ENCODE peak calls at places on chromosome 18, in four cellular contexts. One of them, this sample, is unnamed.

GRCh38 chr18:40066368-40066767 is 1888.7 kb upstream of the PIK3C3 start:
- DNase-seq in WTC11: no peak
- DNase-seq in NB4: no peak
- DNase-seq in B cell: no peak
- DNase-seq in this sample: no peak

GRCh38 chr18:58687871-58688308 is 16.6 kb downstream of the MALT1 start:
- DNase-seq in WTC11: no peak
- DNase-seq in B cell: no peak
- DNase-seq in NB4: no peak
- DNase-seq in this sample: peak

GRCh38 chr18:2534906-2535305 is 36.4 kb downstream of the METTL4 start:
- DNase-seq in NB4: no peak
- DNase-seq in WTC11: no peak
- DNase-seq in B cell: peak
- DNase-seq in this sample: no peak

GRCh38 chr18:77165489-77166415 is 33.2 kb upstream of the MBP start:
- DNase-seq in NB4: no peak
- DNase-seq in WTC11: no peak
- DNase-seq in B cell: no peak
- DNase-seq in this sample: no peak

GRCh38 chr18:398866-399637 is 101.4 kb downstream of the COLEC12 start:
- DNase-seq in WTC11: no peak
- DNase-seq in NB4: no peak
- DNase-seq in B cell: no peak
- DNase-seq in this sample: no peak

GRCh38 chr18:22410126-22410525 is 7.6 kb downstream of the CTAGE1 start:
- DNase-seq in B cell: no peak
- DNase-seq in WTC11: no peak
- DNase-seq in NB4: no peak
- DNase-seq in this sample: no peak

GRCh38 chr18:7221424-7222155 is 9.3 kb upstream of the LRRC30 start:
- DNase-seq in B cell: no peak
- DNase-seq in NB4: peak
- DNase-seq in WTC11: peak
- DNase-seq in this sample: no peak

GRCh38 chr18:4511166-4511565 is 56.1 kb upstream of the DLGAP1 start:
- DNase-seq in B cell: no peak
- DNase-seq in NB4: no peak
- DNase-seq in WTC11: no peak
- DNase-seq in this sample: no peak

GRCh38 chr18:43578636-43579203 is 301.4 kb upstream of the SYT4 start:
- DNase-seq in WTC11: no peak
- DNase-seq in B cell: no peak
- DNase-seq in NB4: no peak
- DNase-seq in this sample: no peak

GRCh38 chr18:8097942-8098341 is 511.3 kb upstream of the RAB12 start:
- DNase-seq in WTC11: no peak
- DNase-seq in B cell: no peak
- DNase-seq in NB4: no peak
- DNase-seq in this sample: no peak

GRCh38 chr18:71212222-71212621 is 923.4 kb downstream of the SOCS6 start:
- DNase-seq in B cell: no peak
- DNase-seq in WTC11: no peak
- DNase-seq in NB4: no peak
- DNase-seq in this sample: no peak

GRCh38 chr18:26547302-26548143 is 830 bp downstream of the KCTD1 start:
- DNase-seq in WTC11: peak
- DNase-seq in NB4: peak
- DNase-seq in B cell: peak
- DNase-seq in this sample: peak

GRCh38 chr18:56637897-56638231 is 528 bp downstream of the TXNL1 start:
- DNase-seq in WTC11: peak
- DNase-seq in NB4: peak
- DNase-seq in B cell: no peak
- DNase-seq in this sample: no peak

GRCh38 chr18:79857082-79857661 is 59.4 kb downstream of the KCNG2 start:
- DNase-seq in NB4: peak
- DNase-seq in WTC11: no peak
- DNase-seq in B cell: no peak
- DNase-seq in this sample: no peak

GRCh38 chr18:59957957-59958356 is 58.2 kb downstream of the PMAIP1 start:
- DNase-seq in WTC11: no peak
- DNase-seq in NB4: peak
- DNase-seq in B cell: peak
- DNase-seq in this sample: no peak

GRCh38 chr18:961644-962355 is 57.1 kb downstream of the ADCYAP1 start:
- DNase-seq in NB4: peak
- DNase-seq in WTC11: peak
- DNase-seq in B cell: no peak
- DNase-seq in this sample: peak

GRCh38 chr18:9575558-9575957 is 38.8 kb downstream of the PPP4R1 start:
- DNase-seq in WTC11: peak
- DNase-seq in NB4: peak
- DNase-seq in B cell: no peak
- DNase-seq in this sample: no peak

GRCh38 chr18:36381075-36381474 is 83.6 kb downstream of the FHOD3 start:
- DNase-seq in WTC11: no peak
- DNase-seq in B cell: no peak
- DNase-seq in NB4: no peak
- DNase-seq in this sample: no peak

GRCh38 chr18:42578781-42579180 is 536.7 kb downstream of the RIT2 start:
- DNase-seq in WTC11: no peak
- DNase-seq in NB4: no peak
- DNase-seq in B cell: no peak
- DNase-seq in this sample: no peak

GRCh38 chr18:74652392-74652988 is 54.8 kb downstream of the ZNF407 start:
- DNase-seq in WTC11: no peak
- DNase-seq in B cell: no peak
- DNase-seq in NB4: peak
- DNase-seq in this sample: peak

GRCh38 chr18:10499230-10499629 is 26.6 kb upstream of the NAPG start:
- DNase-seq in WTC11: no peak
- DNase-seq in B cell: no peak
- DNase-seq in NB4: peak
- DNase-seq in this sample: no peak

GRCh38 chr18:23872701-23873550 is 141.6 kb upstream of the TTC39C start:
- DNase-seq in WTC11: no peak
- DNase-seq in B cell: no peak
- DNase-seq in NB4: no peak
- DNase-seq in this sample: no peak

GRCh38 chr18:56158676-56159075 is 479.7 kb downstream of the TXNL1 start:
- DNase-seq in WTC11: no peak
- DNase-seq in B cell: no peak
- DNase-seq in NB4: no peak
- DNase-seq in this sample: no peak

GRCh38 chr18:77111449-77112160 is 21.0 kb downstream of the MBP start:
- DNase-seq in WTC11: no peak
- DNase-seq in NB4: peak
- DNase-seq in B cell: no peak
- DNase-seq in this sample: no peak

GRCh38 chr18:74337155-74337911 is 21.7 kb downstream of the C18orf63 start:
- DNase-seq in NB4: no peak
- DNase-seq in WTC11: no peak
- DNase-seq in B cell: no peak
- DNase-seq in this sample: no peak

GRCh38 chr18:2191180-2191790 is 380.0 kb downstream of the METTL4 start:
- DNase-seq in B cell: no peak
- DNase-seq in NB4: no peak
- DNase-seq in WTC11: no peak
- DNase-seq in this sample: no peak

GRCh38 chr18:56451188-56451587 is 187.2 kb downstream of the TXNL1 start:
- DNase-seq in WTC11: no peak
- DNase-seq in B cell: no peak
- DNase-seq in NB4: no peak
- DNase-seq in this sample: no peak

GRCh38 chr18:50397023-50397422 is 22.2 kb downstream of the SKA1 start:
- DNase-seq in B cell: no peak
- DNase-seq in WTC11: no peak
- DNase-seq in NB4: peak
- DNase-seq in this sample: no peak

GRCh38 chr18:59052965-59053960 is 86.4 kb upstream of the SEC11C start:
- DNase-seq in NB4: no peak
- DNase-seq in B cell: no peak
- DNase-seq in WTC11: no peak
- DNase-seq in this sample: no peak

GRCh38 chr18:50573679-50574078 is 13.8 kb downstream of the MAPK4 start:
- DNase-seq in WTC11: no peak
- DNase-seq in B cell: no peak
- DNase-seq in NB4: peak
- DNase-seq in this sample: no peak

GRCh38 chr18:22173928-22174301 is 4.5 kb downstream of the GATA6 start:
- DNase-seq in NB4: no peak
- DNase-seq in WTC11: no peak
- DNase-seq in B cell: no peak
- DNase-seq in this sample: no peak

GRCh38 chr18:5543854-5544389 is at the start of gene EPB41L3:
- DNase-seq in B cell: no peak
- DNase-seq in NB4: no peak
- DNase-seq in WTC11: peak
- DNase-seq in this sample: no peak

GRCh38 chr18:10473152-10473551 is 18.7 kb downstream of the APCDD1 start:
- DNase-seq in NB4: no peak
- DNase-seq in B cell: no peak
- DNase-seq in WTC11: no peak
- DNase-seq in this sample: no peak

GRCh38 chr18:61702007-61702406 is 190.8 kb downstream of the RNF152 start:
- DNase-seq in NB4: no peak
- DNase-seq in WTC11: no peak
- DNase-seq in B cell: no peak
- DNase-seq in this sample: no peak

GRCh38 chr18:25832008-25832604 is 258.3 kb downstream of the SS18 start:
- DNase-seq in WTC11: peak
- DNase-seq in NB4: peak
- DNase-seq in B cell: no peak
- DNase-seq in this sample: peak

GRCh38 chr18:62716679-62717058 is 1.3 kb downstream of the PHLPP1 start:
- DNase-seq in WTC11: peak
- DNase-seq in B cell: peak
- DNase-seq in NB4: peak
- DNase-seq in this sample: peak
- TF ChIP-seq CTCF in WTC11: no peak
- TF ChIP-seq CTCF in B cell: no peak
- TF ChIP-seq CTCF in NB4: no peak
- TF ChIP-seq CTCF in this sample: peak

GRCh38 chr18:44899832-44900231 is 219.1 kb downstream of the SETBP1 start:
- DNase-seq in WTC11: no peak
- DNase-seq in B cell: no peak
- DNase-seq in NB4: no peak
- DNase-seq in this sample: no peak
- TF ChIP-seq CTCF in WTC11: no peak
- TF ChIP-seq CTCF in B cell: no peak
- TF ChIP-seq CTCF in NB4: no peak
- TF ChIP-seq CTCF in this sample: no peak

GRCh38 chr18:48136544-48137353 is 206.3 kb upstream of the SMAD2 start:
- DNase-seq in WTC11: no peak
- DNase-seq in NB4: peak
- DNase-seq in B cell: no peak
- DNase-seq in this sample: peak

GRCh38 chr18:48137354-48138208 is 207.1 kb upstream of the SMAD2 start:
- DNase-seq in WTC11: no peak
- DNase-seq in B cell: no peak
- DNase-seq in NB4: peak
- DNase-seq in this sample: no peak

GRCh38 chr18:48138660-48139426 is 208.4 kb upstream of the SMAD2 start:
- DNase-seq in WTC11: no peak
- DNase-seq in NB4: no peak
- DNase-seq in B cell: no peak
- DNase-seq in this sample: no peak

GRCh38 chr18:48139427-48140347 is 209.2 kb upstream of the SMAD2 start:
- DNase-seq in WTC11: no peak
- DNase-seq in NB4: no peak
- DNase-seq in B cell: no peak
- DNase-seq in this sample: no peak

DNA sequence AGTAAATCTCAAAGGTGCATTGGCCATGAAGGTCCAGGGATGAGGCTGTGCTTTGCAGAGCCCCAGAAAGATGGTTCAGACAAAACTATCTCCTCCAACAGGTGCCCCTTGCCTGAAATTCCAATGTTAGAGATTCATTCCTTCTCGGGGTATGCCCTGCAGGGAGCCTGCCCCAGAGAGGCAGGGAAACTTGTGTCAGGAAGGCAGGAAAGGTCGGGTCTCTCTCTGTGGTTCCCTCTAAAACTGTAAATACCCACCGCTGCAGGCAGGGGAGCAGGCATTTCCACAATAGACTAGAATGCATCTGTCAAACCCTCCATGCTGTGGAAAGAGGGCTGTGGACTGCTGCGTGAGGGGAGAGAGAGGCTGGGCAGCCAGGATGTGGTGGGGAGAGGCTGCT is 207.8 kb upstream of the SMAD2 start:
- DNase-seq in WTC11: no peak
- DNase-seq in B cell: no peak
- DNase-seq in NB4: no peak
- DNase-seq in this sample: no peak
- TF ChIP-seq CTCF in WTC11: no peak
- TF ChIP-seq CTCF in B cell: no peak
- TF ChIP-seq CTCF in NB4: no peak
- TF ChIP-seq CTCF in this sample: no peak

GRCh38 chr18:35005963-35006577 is 35.1 kb upstream of the MAPRE2 start:
- DNase-seq in WTC11: no peak
- DNase-seq in B cell: no peak
- DNase-seq in NB4: peak
- DNase-seq in this sample: peak
- TF ChIP-seq CTCF in WTC11: no peak
- TF ChIP-seq CTCF in B cell: peak
- TF ChIP-seq CTCF in NB4: peak
- TF ChIP-seq CTCF in this sample: peak

GRCh38 chr18:69708844-69709243 is 238.8 kb downstream of the CD226 start:
- DNase-seq in B cell: no peak
- DNase-seq in NB4: no peak
- DNase-seq in WTC11: no peak
- DNase-seq in this sample: no peak
- TF ChIP-seq CTCF in B cell: no peak
- TF ChIP-seq CTCF in NB4: no peak
- TF ChIP-seq CTCF in WTC11: no peak
- TF ChIP-seq CTCF in this sample: no peak

GRCh38 chr18:46946656-46947282 is 29.4 kb downstream of the KATNAL2 start:
- DNase-seq in B cell: peak
- DNase-seq in WTC11: peak
- DNase-seq in NB4: no peak
- DNase-seq in this sample: peak

GRCh38 chr18:46953195-46953594 is 35.8 kb downstream of the KATNAL2 start:
- DNase-seq in B cell: no peak
- DNase-seq in NB4: no peak
- DNase-seq in WTC11: no peak
- DNase-seq in this sample: no peak

GRCh38 chr18:46950064-46950656 is 32.8 kb downstream of the KATNAL2 start:
- DNase-seq in NB4: peak
- DNase-seq in B cell: no peak
- DNase-seq in WTC11: no peak
- DNase-seq in this sample: peak
- TF ChIP-seq CTCF in NB4: peak
- TF ChIP-seq CTCF in B cell: peak
- TF ChIP-seq CTCF in WTC11: peak
- TF ChIP-seq CTCF in this sample: peak

GRCh38 chr18:11728247-11728646 is 39.2 kb downstream of the GNAL start:
- DNase-seq in B cell: no peak
- DNase-seq in WTC11: no peak
- DNase-seq in NB4: peak
- DNase-seq in this sample: no peak
- TF ChIP-seq CTCF in B cell: no peak
- TF ChIP-seq CTCF in WTC11: no peak
- TF ChIP-seq CTCF in NB4: peak
- TF ChIP-seq CTCF in this sample: peak

This sample was measured in GM13977.